ENCODE peak calls at places on chromosome 2, in six cellular contexts. D, I, A, Q, G and U are unnamed samples.

GRCh38 chr2:68318686-68319396 is 908 bp downstream of the CNRIP1 start:
- DNase-seq in D (peak; percentile 7), I (peak; percentile 44), A (peak; percentile 24), Q (no peak), G (no peak), U (no peak)

GRCh38 chr2:231677632-231678104 is 30.7 kb upstream of the PTMA start:
- DNase-seq in D (peak; percentile 63), I (peak; percentile 29), A (peak; percentile 82), Q (peak; percentile 88), G (peak; percentile 78), U (peak; percentile 96)

GRCh38 chr2:227455200-227455599 is 16.8 kb upstream of the AGFG1 start:
- DNase-seq in D (no peak), I (no peak), A (no peak), Q (no peak), G (no peak), U (no peak)

GRCh38 chr2:181411105-181411849 is 45.9 kb upstream of the ITGA4 start:
- DNase-seq in D (no peak), I (no peak), A (no peak), Q (peak; percentile 100), G (no peak), U (peak; percentile 87)

GRCh38 chr2:164903214-164903613 is 52.1 kb downstream of the SLC38A11 start:
- DNase-seq in D (no peak), I (no peak), A (no peak), Q (no peak), G (no peak), U (no peak)

GRCh38 chr2:7860693-7861092 is 821.2 kb upstream of the ID2 start:
- DNase-seq in D (no peak), I (no peak), A (no peak), Q (no peak), G (no peak), U (peak; percentile 26)

GRCh38 chr2:239468491-239469017 is 67.7 kb upstream of the HDAC4 start:
- DNase-seq in D (no peak), I (no peak), A (no peak), Q (no peak), G (no peak), U (peak; percentile 23)

GRCh38 chr2:164693390-164693789 is 72.1 kb upstream of the GRB14 start:
- DNase-seq in D (no peak), I (no peak), A (no peak), Q (no peak), G (no peak), U (no peak)

GRCh38 chr2:23221236-23221635 is 163.7 kb upstream of the KLHL29 start:
- DNase-seq in D (no peak), I (no peak), A (no peak), Q (no peak), G (no peak), U (no peak)

GRCh38 chr2:146465460-146465859 is 1379.4 kb upstream of the ACVR2A start:
- DNase-seq in D (no peak), I (no peak), A (no peak), Q (no peak), G (no peak), U (no peak)

GRCh38 chr2:98091738-98092137 is 4.8 kb downstream of the VWA3B start:
- DNase-seq in D (no peak), I (no peak), A (no peak), Q (no peak), G (no peak), U (no peak)